ENCODE peak calls at places on chromosomes 16 and 17, in six cellular contexts. O is HuH-7.5, W is HEK293T, B is GM13976, N is aorta, S is T-helper 2 cell. U is an unnamed sample.

GRCh38 chr16:22183901-22184614 is 21.8 kb downstream of the SDR42E2 start:
- DNase-seq in O (peak; percentile 50), W (peak; percentile 51), B (peak; percentile 58), N (peak; percentile 55), S (no peak), U (no peak)

GRCh38 chr17:10738516-10739258 is 8.9 kb upstream of the TMEM220 start:
- DNase-seq in O (no peak), W (no peak), B (no peak), N (no peak), S (no peak), U (no peak)

GRCh38 chr16:4053663-4054479 is 62.4 kb downstream of the ADCY9 start:
- DNase-seq in O (no peak), W (no peak), B (no peak), N (peak; percentile 91), S (no peak), U (peak; percentile 54)

GRCh38 chr16:27482397-27483082 is 67.2 kb downstream of the GTF3C1 start:
- DNase-seq in O (no peak), W (no peak), B (no peak), N (peak; percentile 48), S (no peak), U (no peak)

GRCh38 chr16:19167710-19168172 is 299 bp upstream of the SYT17 start:
- DNase-seq in O (peak; percentile 70), W (peak; percentile 87), B (peak; percentile 93), N (peak; percentile 89), S (no peak), U (peak; percentile 48)

GRCh38 chr17:30477758-30478115 is 529 bp downstream of the GOSR1 start:
- DNase-seq in O (no peak), W (no peak), B (peak; percentile 61), N (no peak), S (peak; percentile 27), U (no peak)

GRCh38 chr17:19768046-19768782 is 20.1 kb upstream of the ALDH3A1 start:
- DNase-seq in O (no peak), W (no peak), B (peak; percentile 58), N (no peak), S (no peak), U (no peak)

GRCh38 chr17:31466096-31466495 is 74.6 kb downstream of the RAB11FIP4 start:
- DNase-seq in O (no peak), W (no peak), B (no peak), N (no peak), S (no peak), U (no peak)

GRCh38 chr17:50535407-50535806 is 2.9 kb downstream of the EPN3 start:
- DNase-seq in O (no peak), W (no peak), B (no peak), N (no peak), S (no peak), U (no peak)

GRCh38 chr17:50882851-50883250 is 16.7 kb upstream of the TOB1 start:
- DNase-seq in O (no peak), W (no peak), B (no peak), N (no peak), S (no peak), U (no peak)

GRCh38 chr16:23509763-23510153 is 536 bp downstream of the GGA2 start:
- DNase-seq in O (no peak), W (peak; percentile 10), B (no peak), N (no peak), S (peak; percentile 65), U (no peak)

GRCh38 chr17:64984776-64985521 is 65.7 kb upstream of the LRRC37A3 start:
- DNase-seq in O (no peak), W (no peak), B (no peak), N (no peak), S (peak; percentile 70), U (no peak)

GRCh38 chr17:41885733-41886132 is 20.5 kb upstream of the KLHL11 start:
- DNase-seq in O (no peak), W (peak; percentile 54), B (no peak), N (no peak), S (no peak), U (no peak)